ENCODE peak calls at places on chromosomes 3 and 15, in eight cellular contexts. Q, H, I, V, E, K, A and S are unnamed samples.

GRCh38 chr15:68475449-68475848 is 43.5 kb upstream of the ITGA11 start:
- DNase-seq in Q (no peak), H (no peak), I (no peak), V (no peak), E (no peak), K (no peak), A (no peak), S (no peak)

GRCh38 chr15:80989518-80990478 is at the start of gene MESD:
- DNase-seq in Q (peak; percentile 97), H (peak; percentile 99), I (peak; percentile 99), V (peak; percentile 92), E (peak; percentile 100), K (peak; percentile 92), A (peak; percentile 97), S (peak; percentile 96)

GRCh38 chr3:192060160-192060783 is 599.3 kb downstream of the PYDC2 start:
- DNase-seq in Q (no peak), H (no peak), I (no peak), V (no peak), E (no peak), K (no peak), A (no peak), S (no peak)

GRCh38 chr3:129621626-129622417 is 15.3 kb upstream of the PLXND1 start:
- DNase-seq in Q (no peak), H (peak; percentile 35), I (peak; percentile 32), V (no peak), E (no peak), K (no peak), A (no peak), S (no peak)

GRCh38 chr15:69604050-69604378 is 151.4 kb downstream of the RPLP1 start:
- DNase-seq in Q (no peak), H (no peak), I (no peak), V (no peak), E (peak; percentile 75), K (no peak), A (peak; percentile 81), S (no peak)

GRCh38 chr15:59294961-59295741 is 77.5 kb downstream of the MYO1E start:
- DNase-seq in Q (no peak), H (peak; percentile 41), I (no peak), V (no peak), E (peak; percentile 83), K (peak; percentile 95), A (peak; percentile 16), S (no peak)

GRCh38 chr3:191244242-191244867 is 45.3 kb downstream of the OSTN start:
- DNase-seq in Q (no peak), H (no peak), I (no peak), V (no peak), E (no peak), K (peak; percentile 35), A (no peak), S (no peak)

GRCh38 chr15:51739056-51739455 is 1.6 kb upstream of the LYSMD2 start:
- DNase-seq in Q (no peak), H (no peak), I (no peak), V (no peak), E (no peak), K (no peak), A (no peak), S (peak; percentile 24)

GRCh38 chr3:44375450-44375849 is 36.9 kb downstream of the TCAIM start:
- DNase-seq in Q (no peak), H (no peak), I (no peak), V (no peak), E (no peak), K (no peak), A (no peak), S (no peak)

GRCh38 chr15:55695432-55695831 is 47.5 kb downstream of the PRTG start:
- DNase-seq in Q (no peak), H (no peak), I (no peak), V (no peak), E (no peak), K (peak; percentile 5), A (no peak), S (no peak)

GRCh38 chr15:75149911-75150709 is 51.6 kb upstream of the C15orf39 start:
- DNase-seq in Q (no peak), H (no peak), I (no peak), V (no peak), E (peak; percentile 85), K (peak; percentile 38), A (no peak), S (peak; percentile 73)

GRCh38 chr15:33994005-33994615 is 25.8 kb downstream of the CHRM5 start:
- DNase-seq in Q (no peak), H (no peak), I (no peak), V (no peak), E (no peak), K (peak; percentile 51), A (no peak), S (peak; percentile 62)

GRCh38 chr15:64686130-64686735 is 89.2 kb downstream of the RBPMS2 start:
- DNase-seq in Q (peak; percentile 67), H (peak; percentile 53), I (no peak), V (no peak), E (no peak), K (peak; percentile 63), A (peak; percentile 53), S (peak; percentile 81)

GRCh38 chr3:37666618-37667017 is 195.1 kb upstream of the CTDSPL start:
- DNase-seq in Q (no peak), H (no peak), I (no peak), V (no peak), E (no peak), K (no peak), A (no peak), S (no peak)

GRCh38 chr3:167406876-167407492 is 26.9 kb upstream of the ZBBX start:
- DNase-seq in Q (peak; percentile 1), H (no peak), I (peak; percentile 35), V (no peak), E (no peak), K (peak; percentile 15), A (peak; percentile 85), S (peak; percentile 51)

GRCh38 chr3:169813757-169814517 is 1.2 kb upstream of the LRRC34 start:
- DNase-seq in Q (no peak), H (no peak), I (peak; percentile 39), V (peak; percentile 31), E (no peak), K (no peak), A (peak; percentile 32), S (peak; percentile 73)

GRCh38 chr3:43531835-43532234 is 90.0 kb downstream of the ANO10 start:
- DNase-seq in Q (peak; percentile 17), H (no peak), I (no peak), V (no peak), E (no peak), K (peak; percentile 78), A (no peak), S (peak; percentile 31)

DNA sequence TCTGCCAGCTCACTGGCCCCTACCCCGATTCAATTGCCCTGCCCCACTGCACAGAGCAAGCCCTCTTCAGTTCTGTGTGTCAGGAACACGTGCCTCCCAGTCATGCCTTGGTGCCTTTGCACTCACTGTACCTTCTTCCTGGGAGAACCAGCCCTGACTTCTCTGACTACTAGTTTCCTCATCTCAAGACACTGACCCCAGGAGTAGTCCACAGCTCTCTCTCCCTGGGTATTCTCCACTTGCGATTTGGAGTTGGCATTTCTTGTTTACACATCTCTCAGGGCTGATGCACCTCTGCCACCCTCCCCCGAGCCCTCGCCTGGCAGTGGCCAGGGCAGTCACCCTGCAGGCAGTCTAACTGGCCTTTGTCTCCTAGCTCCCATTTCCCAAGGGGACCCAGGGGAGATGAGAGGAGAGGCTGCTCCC is 5.7 kb downstream of the CISH start:
- DNase-seq in Q (no peak), H (no peak), I (no peak), V (no peak), E (no peak), K (no peak), A (peak; percentile 49), S (no peak)
- TF ChIP-seq POLR2A in Q (no peak), H (no peak), I (no peak), V (no peak), E (no peak), K (no peak), A (no peak), S (peak; percentile 70)

GRCh38 chr15:72169921-72170611 is 27.5 kb downstream of the GRAMD2A start:
- DNase-seq in Q (no peak), H (no peak), I (no peak), V (no peak), E (peak; percentile 78), K (no peak), A (no peak), S (no peak)
- TF ChIP-seq POLR2A in Q (no peak), H (no peak), I (no peak), V (no peak), E (no peak), K (no peak), A (no peak), S (no peak)

GRCh38 chr3:123595396-123595795 is 10.5 kb upstream of the HACD2 start:
- DNase-seq in Q (no peak), H (no peak), I (no peak), V (no peak), E (no peak), K (no peak), A (no peak), S (no peak)
- TF ChIP-seq POLR2A in Q (no peak), H (no peak), I (no peak), V (no peak), E (no peak), K (no peak), A (no peak), S (no peak)

GRCh38 chr15:85412956-85413854 is 32.8 kb downstream of the AKAP13 start:
- DNase-seq in Q (peak; percentile 98), H (peak; percentile 63), I (no peak), V (peak; percentile 56), E (peak; percentile 92), K (peak; percentile 95), A (peak; percentile 66), S (no peak)

GRCh38 chr15:85414495-85414894 is 34.1 kb downstream of the AKAP13 start:
- DNase-seq in Q (no peak), H (no peak), I (no peak), V (no peak), E (no peak), K (peak; percentile 39), A (no peak), S (peak; percentile 42)

GRCh38 chr15:85414991-85415390 is 34.6 kb downstream of the AKAP13 start:
- DNase-seq in Q (no peak), H (no peak), I (no peak), V (no peak), E (no peak), K (no peak), A (no peak), S (no peak)

GRCh38 chr15:85415779-85416178 is 35.4 kb downstream of the AKAP13 start:
- DNase-seq in Q (no peak), H (no peak), I (no peak), V (no peak), E (no peak), K (peak; percentile 34), A (no peak), S (no peak)

DNA sequence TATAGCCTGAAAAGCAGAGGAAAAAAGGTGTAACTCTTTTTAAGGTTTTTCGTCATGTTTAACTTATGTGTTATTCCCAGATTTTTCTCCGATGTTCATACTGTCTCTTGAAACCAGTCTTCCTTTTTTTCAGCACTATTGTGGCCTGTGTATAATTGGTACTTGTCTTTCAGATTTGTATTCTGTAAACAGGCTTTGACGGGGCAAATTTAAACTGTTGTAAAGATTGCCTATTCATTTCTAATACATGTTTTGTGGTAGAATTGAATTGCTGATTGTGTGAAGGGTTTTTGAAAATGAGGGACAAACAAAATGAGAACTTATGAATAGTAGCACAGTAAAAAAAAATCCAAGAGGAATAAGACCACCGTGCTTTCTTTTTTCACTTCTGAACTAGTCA is 33.6 kb downstream of the AKAP13 start:
- DNase-seq in Q (no peak), H (no peak), I (no peak), V (no peak), E (no peak), K (no peak), A (no peak), S (no peak)
- TF ChIP-seq POLR2A in Q (no peak), H (no peak), I (no peak), V (no peak), E (no peak), K (no peak), A (no peak), S (no peak)

GRCh38 chr3:71583569-71584215 is at the start of gene FOXP1:
- DNase-seq in Q (no peak), H (peak; percentile 68), I (peak; percentile 85), V (no peak), E (peak; percentile 93), K (peak; percentile 64), A (peak; percentile 87), S (peak; percentile 91)
- TF ChIP-seq POLR2A in Q (peak; percentile 31), H (peak; percentile 26), I (peak; percentile 42), V (no peak), E (no peak), K (no peak), A (peak; percentile 53), S (peak; percentile 36)